ENCODE peak calls at places on chromosomes 6 and 20, in four cellular contexts. One of them, this sample, is unnamed.

GRCh38 chr6:13708679-13709261 is 2.9 kb downstream of the RANBP9 start:
- DNase-seq in activated naive CD4-positive, alpha-beta T cell treated with anti-CD3 and anti-CD28 coated beads, Interleukin-2, amount 50 U/mL, for 16 hours: no peak
- DNase-seq in T-helper 9 cell: no peak
- DNase-seq in GM13977: no peak
- DNase-seq in this sample: no peak

GRCh38 chr6:109326346-109326745 is 55.9 kb downstream of the CD164 start:
- DNase-seq in T-helper 9 cell: no peak
- DNase-seq in GM13977: no peak
- DNase-seq in activated naive CD4-positive, alpha-beta T cell treated with anti-CD3 and anti-CD28 coated beads, Interleukin-2, amount 50 U/mL, for 16 hours: no peak
- DNase-seq in this sample: no peak

GRCh38 chr20:53942121-53942816 is 128.1 kb downstream of the BCAS1 start:
- DNase-seq in GM13977: no peak
- DNase-seq in T-helper 9 cell: no peak
- DNase-seq in activated naive CD4-positive, alpha-beta T cell treated with anti-CD3 and anti-CD28 coated beads, Interleukin-2, amount 50 U/mL, for 16 hours: no peak
- DNase-seq in this sample: no peak

GRCh38 chr6:134621858-134622257 is 303.9 kb upstream of the SGK1 start:
- DNase-seq in T-helper 9 cell: no peak
- DNase-seq in activated naive CD4-positive, alpha-beta T cell treated with anti-CD3 and anti-CD28 coated beads, Interleukin-2, amount 50 U/mL, for 16 hours: no peak
- DNase-seq in GM13977: no peak
- DNase-seq in this sample: no peak

GRCh38 chr6:110398778-110399177 is 16.6 kb downstream of the DDO start:
- DNase-seq in T-helper 9 cell: no peak
- DNase-seq in GM13977: no peak
- DNase-seq in activated naive CD4-positive, alpha-beta T cell treated with anti-CD3 and anti-CD28 coated beads, Interleukin-2, amount 50 U/mL, for 16 hours: no peak
- DNase-seq in this sample: peak

GRCh38 chr6:22247916-22248482 is 48.8 kb downstream of the PRL start:
- DNase-seq in T-helper 9 cell: no peak
- DNase-seq in activated naive CD4-positive, alpha-beta T cell treated with anti-CD3 and anti-CD28 coated beads, Interleukin-2, amount 50 U/mL, for 16 hours: no peak
- DNase-seq in GM13977: no peak
- DNase-seq in this sample: no peak

GRCh38 chr6:145838305-145838704 is 23.7 kb upstream of the FBXO30 start:
- DNase-seq in activated naive CD4-positive, alpha-beta T cell treated with anti-CD3 and anti-CD28 coated beads, Interleukin-2, amount 50 U/mL, for 16 hours: no peak
- DNase-seq in GM13977: no peak
- DNase-seq in T-helper 9 cell: no peak
- DNase-seq in this sample: no peak

GRCh38 chr20:43694763-43695162 is 27.8 kb downstream of the MYBL2 start:
- DNase-seq in GM13977: no peak
- DNase-seq in T-helper 9 cell: no peak
- DNase-seq in activated naive CD4-positive, alpha-beta T cell treated with anti-CD3 and anti-CD28 coated beads, Interleukin-2, amount 50 U/mL, for 16 hours: no peak
- DNase-seq in this sample: no peak

GRCh38 chr6:684831-685636 is 7.9 kb downstream of the EXOC2 start:
- DNase-seq in activated naive CD4-positive, alpha-beta T cell treated with anti-CD3 and anti-CD28 coated beads, Interleukin-2, amount 50 U/mL, for 16 hours: peak
- DNase-seq in T-helper 9 cell: no peak
- DNase-seq in GM13977: peak
- DNase-seq in this sample: peak

GRCh38 chr6:144094731-144095133 is 641 bp downstream of the SF3B5 start:
- DNase-seq in activated naive CD4-positive, alpha-beta T cell treated with anti-CD3 and anti-CD28 coated beads, Interleukin-2, amount 50 U/mL, for 16 hours: no peak
- DNase-seq in T-helper 9 cell: no peak
- DNase-seq in GM13977: no peak
- DNase-seq in this sample: no peak

GRCh38 chr6:20655317-20655716 is 121.1 kb downstream of the CDKAL1 start:
- DNase-seq in GM13977: no peak
- DNase-seq in activated naive CD4-positive, alpha-beta T cell treated with anti-CD3 and anti-CD28 coated beads, Interleukin-2, amount 50 U/mL, for 16 hours: no peak
- DNase-seq in T-helper 9 cell: no peak
- DNase-seq in this sample: no peak

GRCh38 chr6:116969211-116969863 is 92.3 kb downstream of the RFX6 start:
- DNase-seq in T-helper 9 cell: no peak
- DNase-seq in activated naive CD4-positive, alpha-beta T cell treated with anti-CD3 and anti-CD28 coated beads, Interleukin-2, amount 50 U/mL, for 16 hours: no peak
- DNase-seq in GM13977: peak
- DNase-seq in this sample: peak

GRCh38 chr6:77837034-77837784 is 184.4 kb downstream of the MEI4 start:
- DNase-seq in GM13977: no peak
- DNase-seq in activated naive CD4-positive, alpha-beta T cell treated with anti-CD3 and anti-CD28 coated beads, Interleukin-2, amount 50 U/mL, for 16 hours: no peak
- DNase-seq in T-helper 9 cell: no peak
- DNase-seq in this sample: no peak

GRCh38 chr6:30570263-30570662 is 979 bp upstream of the ABCF1 start:
- DNase-seq in T-helper 9 cell: no peak
- DNase-seq in GM13977: no peak
- DNase-seq in activated naive CD4-positive, alpha-beta T cell treated with anti-CD3 and anti-CD28 coated beads, Interleukin-2, amount 50 U/mL, for 16 hours: no peak
- DNase-seq in this sample: no peak

GRCh38 chr6:110547266-110547964 is 71.0 kb upstream of the SLC22A16 start:
- DNase-seq in GM13977: no peak
- DNase-seq in T-helper 9 cell: no peak
- DNase-seq in activated naive CD4-positive, alpha-beta T cell treated with anti-CD3 and anti-CD28 coated beads, Interleukin-2, amount 50 U/mL, for 16 hours: no peak
- DNase-seq in this sample: no peak

GRCh38 chr20:48075591-48076174 is 290.4 kb upstream of the SULF2 start:
- DNase-seq in T-helper 9 cell: no peak
- DNase-seq in activated naive CD4-positive, alpha-beta T cell treated with anti-CD3 and anti-CD28 coated beads, Interleukin-2, amount 50 U/mL, for 16 hours: no peak
- DNase-seq in GM13977: no peak
- DNase-seq in this sample: no peak

GRCh38 chr20:54219751-54220426 is 12.0 kb downstream of the PFDN4 start:
- DNase-seq in activated naive CD4-positive, alpha-beta T cell treated with anti-CD3 and anti-CD28 coated beads, Interleukin-2, amount 50 U/mL, for 16 hours: no peak
- DNase-seq in GM13977: no peak
- DNase-seq in T-helper 9 cell: no peak
- DNase-seq in this sample: no peak

GRCh38 chr6:20706293-20707165 is 172.3 kb downstream of the CDKAL1 start:
- DNase-seq in GM13977: no peak
- DNase-seq in activated naive CD4-positive, alpha-beta T cell treated with anti-CD3 and anti-CD28 coated beads, Interleukin-2, amount 50 U/mL, for 16 hours: no peak
- DNase-seq in T-helper 9 cell: no peak
- DNase-seq in this sample: peak

GRCh38 chr6:4124361-4124760 is 11.0 kb downstream of the ECI2 start:
- DNase-seq in GM13977: no peak
- DNase-seq in activated naive CD4-positive, alpha-beta T cell treated with anti-CD3 and anti-CD28 coated beads, Interleukin-2, amount 50 U/mL, for 16 hours: no peak
- DNase-seq in T-helper 9 cell: no peak
- DNase-seq in this sample: no peak

GRCh38 chr20:35992713-35993335 is 24.4 kb downstream of the CNBD2 start:
- DNase-seq in GM13977: peak
- DNase-seq in activated naive CD4-positive, alpha-beta T cell treated with anti-CD3 and anti-CD28 coated beads, Interleukin-2, amount 50 U/mL, for 16 hours: peak
- DNase-seq in T-helper 9 cell: peak
- DNase-seq in this sample: peak

GRCh38 chr20:40588891-40589290 is 100.1 kb downstream of the MAFB start:
- DNase-seq in activated naive CD4-positive, alpha-beta T cell treated with anti-CD3 and anti-CD28 coated beads, Interleukin-2, amount 50 U/mL, for 16 hours: no peak
- DNase-seq in T-helper 9 cell: no peak
- DNase-seq in GM13977: no peak
- DNase-seq in this sample: no peak